ENCODE peak calls at places on chromosomes 1 and 21, in four cellular contexts. W is EL, K is germinal center, M is GM23338. E is an unnamed sample.

GRCh38 chr1:226615876-226616275 is 67.3 kb downstream of the STUM start:
- DNase-seq in K (no peak), M (no peak), W (no peak), E (no peak)

GRCh38 chr1:10210841-10211804 is 753 bp downstream of the KIF1B start:
- DNase-seq in W (peak), K (peak), M (peak), E (no peak)

GRCh38 chr1:59142663-59143487 is 154.0 kb upstream of the FGGY start:
- DNase-seq in W (peak), K (no peak), M (peak), E (no peak)

GRCh38 chr21:46128983-46129571 is 26.3 kb downstream of the FTCD start:
- DNase-seq in K (no peak), M (no peak), W (no peak), E (no peak)

GRCh38 chr1:15985611-15986272 is 9.8 kb upstream of the ZBTB17 start:
- DNase-seq in K (no peak), W (peak), M (no peak), E (no peak)

GRCh38 chr1:160534823-160535605 is 12.0 kb upstream of the SLAMF6 start:
- DNase-seq in W (no peak), K (no peak), M (peak), E (no peak)

GRCh38 chr1:247064309-247064708 is 14.3 kb downstream of the ZNF670 start:
- DNase-seq in W (no peak), M (no peak), K (no peak), E (no peak)

GRCh38 chr1:211643324-211644212 is 31.9 kb downstream of the NEK2 start:
- DNase-seq in K (no peak), M (no peak), W (no peak), E (peak)

GRCh38 chr1:17010601-17011438 is 908 bp downstream of the ATP13A2 start:
- DNase-seq in W (peak), M (no peak), K (peak), E (peak)

GRCh38 chr1:92480200-92480812 is 6.4 kb downstream of the GFI1 start:
- DNase-seq in W (no peak), K (no peak), M (peak), E (no peak)

GRCh38 chr1:162551969-162552683 is 9.4 kb upstream of the UAP1 start:
- DNase-seq in K (no peak), W (no peak), M (no peak), E (no peak)

GRCh38 chr21:42672699-42673458 is 19.5 kb downstream of the PDE9A start:
- DNase-seq in W (peak), M (no peak), K (no peak), E (no peak)

GRCh38 chr1:228101614-228101993 is 1.5 kb downstream of the C1orf35 start:
- DNase-seq in W (no peak), K (no peak), M (no peak), E (no peak)

GRCh38 chr1:65435987-65436386 is 15.5 kb downstream of the LEPR start:
- DNase-seq in W (peak), K (no peak), M (no peak), E (no peak)

GRCh38 chr1:54581621-54582035 is 33.6 kb downstream of the ACOT11 start:
- DNase-seq in M (no peak), K (no peak), W (peak), E (no peak)

GRCh38 chr1:182568647-182569284 is 20.3 kb downstream of the RNASEL start:
- DNase-seq in W (no peak), K (peak), M (no peak), E (no peak)

GRCh38 chr1:44405804-44406743 is 1.0 kb downstream of the RNF220 start:
- DNase-seq in M (peak), W (no peak), K (peak), E (no peak)

GRCh38 chr1:167121375-167122120 is 27.7 kb downstream of the STYXL2 start:
- DNase-seq in M (peak), K (peak), W (peak), E (no peak)

GRCh38 chr1:235675152-235675890 is 25.7 kb upstream of the GNG4 start:
- DNase-seq in M (peak), W (peak), K (no peak), E (no peak)

GRCh38 chr1:83959824-83960441 is 39.0 kb downstream of the TTLL7 start:
- DNase-seq in M (no peak), K (no peak), W (peak), E (no peak)

GRCh38 chr1:205228052-205228451 is 306 bp downstream of the TMCC2 start:
- DNase-seq in K (no peak), M (no peak), W (peak), E (no peak)

GRCh38 chr1:87045757-87046422 is 131.5 kb downstream of the HS2ST1 start:
- DNase-seq in W (peak), K (peak), M (no peak), E (peak)

GRCh38 chr1:52842643-52843310 is at the start of gene ZYG11A:
- DNase-seq in M (peak), W (peak), K (peak), E (peak)

GRCh38 chr1:190320952-190321351 is 156.7 kb downstream of the BRINP3 start:
- DNase-seq in W (no peak), K (no peak), M (peak), E (no peak)

GRCh38 chr1:46218443-46218842 is 15.3 kb downstream of the LURAP1 start:
- DNase-seq in W (no peak), M (no peak), K (no peak), E (no peak)

GRCh38 chr1:151537112-151537511 is 3.0 kb upstream of the TUFT1 start:
- DNase-seq in K (no peak), M (no peak), W (peak), E (no peak)

GRCh38 chr1:22711591-22712501 is 1.2 kb downstream of the EPHB2 start:
- DNase-seq in W (peak), M (peak), K (no peak), E (peak)

GRCh38 chr1:38183094-38183493 is 136.5 kb upstream of the POU3F1 start:
- DNase-seq in M (peak), K (no peak), W (no peak), E (no peak)

GRCh38 chr1:178870944-178871343 is at the start of gene ANGPTL1:
- DNase-seq in W (no peak), K (no peak), M (peak), E (no peak)

GRCh38 chr1:163170331-163170730 is 32.4 kb downstream of the RGS5 start:
- DNase-seq in K (no peak), W (peak), M (no peak), E (no peak)

GRCh38 chr1:2783435-2784397 is 17.8 kb downstream of the TTC34 start:
- DNase-seq in M (no peak), K (no peak), W (no peak), E (no peak)

GRCh38 chr21:40635336-40635735 is 211.6 kb downstream of the DSCAM start:
- DNase-seq in W (no peak), K (no peak), M (no peak), E (no peak)

GRCh38 chr1:21653744-21654100 is 15.4 kb downstream of the RAP1GAP start:
- DNase-seq in K (no peak), W (no peak), M (no peak), E (no peak)

E was measured in Jurkat, Clone E6-1.